ENCODE peak calls at places on chromosomes 6 and 20, in eight cellular contexts. X is activated T-cell treated with anti-CD3 and anti-CD28 coated beads for 1 hour; F is activated naive CD4-positive, alpha-beta T cell treated with anti-CD3 and anti-CD28 coated beads for 36 hours; Y is central memory CD4-positive, alpha-beta T cell; C is NCI-H524; O is activated effector memory CD4-positive, alpha-beta T cell treated with anti-CD3 and anti-CD28 coated beads, Interleukin-2, amount 50 U/mL, for 16 hours; A is omental fat pad; W is hippocampal formation. J is an unnamed sample.

GRCh38 chr6:17271628-17272027 is 9.5 kb upstream of the RBM24 start:
- DNase-seq in C (no peak), Y (no peak), X (no peak), F (no peak), W (no peak), A (no peak), O (no peak), J (no peak)

GRCh38 chr6:97665410-97665809 is 382.4 kb upstream of the MMS22L start:
- DNase-seq in A (no peak), W (no peak), O (no peak), Y (no peak), F (no peak), C (no peak), X (no peak), J (no peak)

GRCh38 chr6:54085526-54085925 is 25.7 kb upstream of the MLIP start:
- DNase-seq in A (no peak), C (no peak), X (no peak), Y (no peak), F (no peak), W (no peak), O (no peak), J (no peak)

GRCh38 chr6:155543141-155543870 is 87.7 kb upstream of the NOX3 start:
- DNase-seq in W (no peak), O (no peak), C (peak), X (no peak), A (no peak), Y (no peak), F (no peak), J (peak)

GRCh38 chr6:144314003-144314485 is 28.9 kb downstream of the UTRN start:
- DNase-seq in F (no peak), A (no peak), W (no peak), Y (no peak), X (no peak), C (no peak), O (no peak), J (no peak)

GRCh38 chr6:163490826-163491577 is 76.5 kb downstream of the QKI start:
- DNase-seq in O (no peak), W (peak), C (no peak), A (no peak), Y (no peak), X (no peak), F (peak), J (peak)

GRCh38 chr20:41003143-41003932 is 25.3 kb upstream of the TOP1 start:
- DNase-seq in W (no peak), A (peak), X (peak), C (no peak), Y (peak), F (peak), O (peak), J (peak)

GRCh38 chr6:15501806-15502450 is 160.9 kb downstream of the DTNBP1 start:
- DNase-seq in Y (no peak), C (no peak), X (no peak), F (no peak), W (peak), O (peak), A (no peak), J (no peak)

GRCh38 chr6:133291671-133292070 is 50.5 kb downstream of the EYA4 start:
- DNase-seq in X (no peak), O (no peak), A (no peak), C (no peak), W (no peak), F (no peak), Y (no peak), J (no peak)

GRCh38 chr6:147507162-147508072 is 1.1 kb upstream of the SAMD5 start:
- DNase-seq in Y (no peak), X (no peak), C (peak), W (no peak), O (no peak), A (no peak), F (peak), J (no peak)

GRCh38 chr20:41538810-41539596 is 79.2 kb downstream of the CHD6 start:
- DNase-seq in Y (no peak), X (no peak), W (no peak), C (no peak), O (no peak), F (no peak), A (no peak), J (no peak)

GRCh38 chr20:46799781-46800180 is 90.3 kb downstream of the SLC2A10 start:
- DNase-seq in Y (no peak), X (no peak), C (peak), A (no peak), O (no peak), W (no peak), F (no peak), J (no peak)

GRCh38 chr6:110392727-110393126 is 22.6 kb downstream of the DDO start:
- DNase-seq in Y (no peak), W (no peak), X (no peak), C (no peak), O (no peak), A (no peak), F (no peak), J (no peak)

GRCh38 chr6:167937948-167938911 is 59.2 kb upstream of the KIF25 start:
- DNase-seq in F (no peak), C (no peak), Y (no peak), A (no peak), X (no peak), W (no peak), O (no peak), J (no peak)

GRCh38 chr6:111813247-111814162 is 59.7 kb downstream of the FYN start:
- DNase-seq in A (no peak), C (no peak), F (no peak), Y (no peak), X (no peak), W (no peak), O (peak), J (no peak)

GRCh38 chr6:132919476-132919875 is 105.1 kb downstream of the RPS12 start:
- DNase-seq in W (peak), O (no peak), X (no peak), C (no peak), Y (no peak), F (no peak), A (no peak), J (no peak)

GRCh38 chr20:62921119-62921687 is 5.1 kb downstream of the DIDO1 start:
- DNase-seq in C (peak), X (peak), F (peak), O (peak), Y (peak), A (no peak), W (no peak), J (peak)

GRCh38 chr20:17679786-17680127 is 2.3 kb downstream of the RRBP1 start:
- DNase-seq in A (no peak), W (no peak), Y (no peak), C (no peak), F (no peak), X (no peak), O (no peak), J (no peak)

GRCh38 chr6:55794136-55794812 is 81.1 kb downstream of the BMP5 start:
- DNase-seq in C (peak), O (no peak), A (no peak), Y (no peak), X (no peak), F (no peak), W (no peak), J (no peak)

GRCh38 chr20:64192406-64192805 is 28.2 kb downstream of the MYT1 start:
- DNase-seq in O (no peak), W (no peak), Y (no peak), F (no peak), C (no peak), A (no peak), X (no peak), J (no peak)

GRCh38 chr6:112571886-112572285 is 224.8 kb downstream of the RFPL4B start:
- DNase-seq in W (no peak), X (no peak), C (no peak), Y (no peak), O (no peak), A (no peak), F (no peak), J (no peak)

GRCh38 chr6:7467007-7467897 is 74.2 kb upstream of the DSP start:
- DNase-seq in X (no peak), F (no peak), Y (no peak), A (no peak), W (no peak), O (no peak), C (no peak), J (no peak)

GRCh38 chr20:9215539-9215938 is 146.7 kb downstream of the PLCB4 start:
- DNase-seq in Y (no peak), O (no peak), F (no peak), X (no peak), C (peak), A (no peak), W (no peak), J (no peak)

GRCh38 chr6:37657117-37657886 is 40.4 kb downstream of the MDGA1 start:
- DNase-seq in X (no peak), Y (no peak), A (no peak), F (no peak), W (no peak), C (no peak), O (no peak), J (no peak)

GRCh38 chr6:147873826-147874225 is 365.3 kb downstream of the SAMD5 start:
- DNase-seq in O (no peak), C (no peak), A (no peak), Y (no peak), W (no peak), X (no peak), F (no peak), J (no peak)

GRCh38 chr20:52779125-52779524 is 193.0 kb upstream of the TSHZ2 start:
- DNase-seq in X (no peak), O (no peak), Y (no peak), C (no peak), A (no peak), F (no peak), W (no peak), J (no peak)

GRCh38 chr6:68279793-68280557 is 355.1 kb upstream of the ADGRB3 start:
- DNase-seq in W (no peak), X (no peak), A (no peak), C (peak), Y (no peak), O (no peak), F (no peak), J (no peak)

GRCh38 chr6:129235167-129236072 is 352.5 kb downstream of the LAMA2 start:
- DNase-seq in C (no peak), F (no peak), X (no peak), W (no peak), Y (no peak), O (no peak), A (no peak), J (no peak)

GRCh38 chr20:44231193-44231592 is 15.9 kb upstream of the GDAP1L1 start:
- DNase-seq in X (no peak), F (no peak), O (no peak), W (no peak), C (no peak), A (no peak), Y (no peak), J (no peak)

GRCh38 chr20:19730716-19731115 is 27.3 kb upstream of the RIN2 start:
- DNase-seq in F (no peak), O (no peak), C (no peak), A (no peak), W (no peak), Y (no peak), X (no peak), J (no peak)

GRCh38 chr20:16295534-16295933 is 277.7 kb downstream of the KIF16B start:
- DNase-seq in A (no peak), X (no peak), F (no peak), W (no peak), C (no peak), Y (no peak), O (no peak), J (no peak)

GRCh38 chr6:128827675-128828464 is 55.1 kb upstream of the LAMA2 start:
- DNase-seq in W (no peak), Y (no peak), A (no peak), O (no peak), X (no peak), C (no peak), F (no peak), J (no peak)

GRCh38 chr20:47137231-47137865 is 219.2 kb downstream of the ZMYND8 start:
- DNase-seq in F (no peak), O (no peak), Y (no peak), A (no peak), C (no peak), W (no peak), X (no peak), J (no peak)

GRCh38 chr6:88480822-88481221 is 314.7 kb upstream of the CNR1 start:
- DNase-seq in O (no peak), X (no peak), W (no peak), Y (no peak), F (no peak), A (no peak), C (peak), J (no peak)

GRCh38 chr6:143238306-143238705 is 177.6 kb downstream of the AIG1 start:
- DNase-seq in Y (no peak), A (no peak), O (no peak), C (no peak), W (no peak), X (no peak), F (no peak), J (no peak)

GRCh38 chr6:131807644-131808459 is at the start of gene ENPP1:
- DNase-seq in Y (peak), W (peak), C (peak), A (peak), O (peak), X (peak), F (peak), J (peak)

GRCh38 chr6:37998366-37998765 is 178.8 kb downstream of the ZFAND3 start:
- DNase-seq in O (no peak), X (no peak), F (no peak), Y (no peak), C (no peak), A (no peak), W (no peak), J (no peak)

GRCh38 chr6:15266423-15266996 is 20.6 kb downstream of the JARID2 start:
- DNase-seq in C (no peak), A (no peak), O (no peak), X (no peak), F (no peak), Y (no peak), W (peak), J (no peak)

J was measured in stimulated activated naive CD4-positive, alpha-beta T cell.